ENCODE peak calls at places on chromosomes 3 and 15, in eight cellular contexts. X, O, C, J, D, A, V and U are unnamed samples.

GRCh38 chr15:57485869-57486268 is 105.8 kb upstream of the MYZAP start:
- DNase-seq in A (peak), X (peak), J (peak), O (no peak), D (peak), V (no peak), C (no peak), U (no peak)

GRCh38 chr3:4633078-4634004 is 140.2 kb downstream of the ITPR1 start:
- DNase-seq in V (no peak), X (no peak), J (peak), O (no peak), C (no peak), D (peak), A (peak), U (peak)

GRCh38 chr3:65534825-65535224 is 503.9 kb downstream of the MAGI1 start:
- DNase-seq in A (no peak), J (no peak), X (no peak), V (no peak), D (no peak), C (no peak), O (no peak), U (no peak)

GRCh38 chr3:14460342-14461005 is 58.1 kb downstream of the SLC6A6 start:
- DNase-seq in O (no peak), A (peak), C (no peak), V (no peak), X (no peak), D (peak), J (peak), U (no peak)

GRCh38 chr3:175349181-175349580 is 490.0 kb downstream of the NAALADL2 start:
- DNase-seq in V (no peak), A (no peak), D (no peak), J (no peak), X (no peak), O (no peak), C (no peak), U (no peak)

GRCh38 chr3:143975549-143976152 is 4.0 kb downstream of the DIPK2A start:
- DNase-seq in O (no peak), D (peak), C (no peak), J (peak), A (peak), V (no peak), X (no peak), U (peak)

GRCh38 chr15:40308844-40309189 is 1.1 kb upstream of the PLCB2 start:
- DNase-seq in X (no peak), O (no peak), A (no peak), D (no peak), C (no peak), J (no peak), V (no peak), U (no peak)

GRCh38 chr15:60385620-60386552 is 11.9 kb downstream of the ANXA2 start:
- DNase-seq in C (no peak), D (no peak), V (no peak), X (no peak), O (no peak), A (no peak), J (no peak), U (no peak)

GRCh38 chr3:13547591-13548371 is 1.1 kb upstream of the FBLN2 start:
- DNase-seq in D (no peak), C (no peak), V (no peak), A (no peak), J (no peak), O (no peak), X (peak), U (no peak)

GRCh38 chr15:63722144-63722543 is 111.6 kb downstream of the HERC1 start:
- DNase-seq in O (no peak), V (no peak), D (no peak), X (no peak), A (no peak), J (no peak), C (no peak), U (no peak)

GRCh38 chr3:61666032-61666431 is 104.7 kb downstream of the PTPRG start:
- DNase-seq in J (no peak), C (no peak), X (no peak), A (no peak), O (no peak), D (no peak), V (no peak), U (no peak)

GRCh38 chr3:163664466-163664865 is 1413.8 kb downstream of the SI start:
- DNase-seq in D (no peak), X (no peak), V (no peak), J (no peak), O (no peak), A (no peak), C (no peak), U (no peak)

GRCh38 chr3:71345429-71346027 is 238.0 kb downstream of the FOXP1 start:
- DNase-seq in C (no peak), J (no peak), O (no peak), X (no peak), V (no peak), A (no peak), D (peak), U (no peak)

GRCh38 chr3:29823233-29823632 is 542.4 kb downstream of the RBMS3 start:
- DNase-seq in V (no peak), C (no peak), O (no peak), D (no peak), J (no peak), A (no peak), X (no peak), U (no peak)

GRCh38 chr15:52786436-52787122 is 3.6 kb downstream of the ONECUT1 start:
- DNase-seq in X (peak), A (no peak), J (no peak), O (no peak), D (no peak), V (no peak), C (no peak), U (no peak)

GRCh38 chr3:32492684-32493436 is 9.8 kb downstream of the CMTM6 start:
- DNase-seq in X (no peak), A (no peak), D (no peak), V (no peak), J (peak), C (no peak), O (no peak), U (no peak)

GRCh38 chr15:95259513-95259912 is 1028.2 kb downstream of the MCTP2 start:
- DNase-seq in O (peak), C (peak), X (peak), V (peak), J (peak), D (peak), A (peak), U (peak)

GRCh38 chr15:47786371-47786770 is 69.1 kb downstream of the SEMA6D start:
- DNase-seq in V (no peak), O (no peak), D (no peak), J (no peak), C (no peak), X (no peak), A (no peak), U (no peak)